ENCODE peak calls at places on chromosomes 11 and 22, in eight cellular contexts. B is hepatic stellate cell; F is Caco-2; X is pons; U is activated CD4-positive, alpha-beta T cell treated with anti-CD3 and anti-CD28 coated beads, Interleukin-2, amount 50 U/mL, for 4 hours; Y is NCI-H1417; Q is M059J; N is cardiac fibroblast. H is an unnamed sample.

GRCh38 chr22:42301072-42301741 is 30.8 kb upstream of the TCF20 start:
- DNase-seq in B (no peak), F (no peak), X (no peak), U (no peak), Y (no peak), Q (no peak), N (no peak), H (no peak)

GRCh38 chr11:67307545-67308001 is 4.2 kb downstream of the SSH3 start:
- DNase-seq in B (no peak), F (no peak), X (no peak), U (no peak), Y (no peak), Q (no peak), N (no peak), H (no peak)

GRCh38 chr11:46002146-46002545 is 79.7 kb downstream of the LARGE2 start:
- DNase-seq in B (no peak), F (no peak), X (no peak), U (no peak), Y (no peak), Q (no peak), N (no peak), H (no peak)

GRCh38 chr22:17303840-17304779 is 65.2 kb upstream of the CECR2 start:
- DNase-seq in B (no peak), F (no peak), X (no peak), U (peak), Y (no peak), Q (peak), N (no peak), H (no peak)

GRCh38 chr11:96254087-96254486 is 88.9 kb downstream of the MAML2 start:
- DNase-seq in B (peak), F (no peak), X (peak), U (no peak), Y (no peak), Q (peak), N (peak), H (peak)

GRCh38 chr11:12512826-12513395 is 135.5 kb downstream of the PARVA start:
- DNase-seq in B (no peak), F (no peak), X (no peak), U (no peak), Y (no peak), Q (no peak), N (peak), H (no peak)

GRCh38 chr11:1877211-1878133 is 14.2 kb downstream of the PRR33 start:
- DNase-seq in B (no peak), F (no peak), X (no peak), U (no peak), Y (peak), Q (peak), N (peak), H (peak)

GRCh38 chr11:77207618-77208313 is 79.7 kb downstream of the MYO7A start:
- DNase-seq in B (peak), F (no peak), X (no peak), U (no peak), Y (no peak), Q (no peak), N (peak), H (peak)

GRCh38 chr11:134224710-134225662 is 515 bp downstream of the VPS26B start:
- DNase-seq in B (peak), F (peak), X (peak), U (peak), Y (peak), Q (peak), N (peak), H (peak)

GRCh38 chr11:47553417-47553746 is 450 bp upstream of the CELF1 start:
- DNase-seq in B (no peak), F (no peak), X (no peak), U (no peak), Y (no peak), Q (no peak), N (no peak), H (no peak)